ENCODE peak calls at places on chromosome X, in six cellular contexts. M, W, X, S, Z and J are unnamed samples.

GRCh38 chrX:17740137-17741122 is 3.1 kb downstream of the SCML1 start:
- DNase-seq in M (no peak), W (no peak), X (no peak), S (no peak), Z (no peak), J (no peak)

GRCh38 chrX:151816914-151817313 is 82.4 kb downstream of the CNGA2 start:
- DNase-seq in M (no peak), W (no peak), X (no peak), S (no peak), Z (no peak), J (no peak)

GRCh38 chrX:357693-358471 is 28.8 kb downstream of the PPP2R3B start:
- DNase-seq in M (no peak), W (peak), X (no peak), S (peak), Z (no peak), J (peak)

GRCh38 chrX:19746919-19747671 is 140.3 kb downstream of the SH3KBP1 start:
- DNase-seq in M (peak), W (no peak), X (no peak), S (no peak), Z (no peak), J (no peak)

GRCh38 chrX:30950391-30950790 is 61.3 kb upstream of the TAB3 start:
- DNase-seq in M (no peak), W (no peak), X (no peak), S (no peak), Z (no peak), J (no peak)

GRCh38 chrX:75968293-75968692 is 183.2 kb upstream of the MAGEE2 start:
- DNase-seq in M (peak), W (no peak), X (peak), S (no peak), Z (no peak), J (no peak)

GRCh38 chrX:39397561-39398200 is 596.4 kb downstream of the MID1IP1 start:
- DNase-seq in M (peak), W (no peak), X (no peak), S (no peak), Z (no peak), J (no peak)

GRCh38 chrX:18490816-18491215 is 65.4 kb downstream of the CDKL5 start:
- DNase-seq in M (no peak), W (no peak), X (peak), S (no peak), Z (no peak), J (peak)

GRCh38 chrX:31349515-31349914 is 277.7 kb upstream of the FTHL17 start:
- DNase-seq in M (no peak), W (no peak), X (no peak), S (no peak), Z (no peak), J (no peak)

GRCh38 chrX:120604359-120604782 is 470 bp downstream of the MCTS1 start:
- DNase-seq in M (no peak), W (peak), X (peak), S (no peak), Z (no peak), J (peak)

GRCh38 chrX:49155243-49155899 is 7.2 kb upstream of the MAGIX start:
- DNase-seq in M (peak), W (no peak), X (peak), S (no peak), Z (peak), J (peak)

GRCh38 chrX:112768563-112768962 is 72.1 kb downstream of the AMOT start:
- DNase-seq in M (no peak), W (no peak), X (no peak), S (no peak), Z (no peak), J (no peak)

GRCh38 chrX:56813318-56813837 is 84.3 kb downstream of the NBDY start:
- DNase-seq in M (no peak), W (peak), X (peak), S (no peak), Z (peak), J (peak)

GRCh38 chrX:24332868-24333267 is 19.0 kb upstream of the SUPT20HL2 start:
- DNase-seq in M (no peak), W (no peak), X (no peak), S (no peak), Z (no peak), J (peak)

GRCh38 chrX:103792916-103793540 is 16.4 kb downstream of the PLP1 start:
- DNase-seq in M (no peak), W (no peak), X (peak), S (no peak), Z (no peak), J (peak)

GRCh38 chrX:13440166-13440565 is 120.3 kb upstream of the ATXN3L start:
- DNase-seq in M (no peak), W (no peak), X (no peak), S (no peak), Z (no peak), J (no peak)

GRCh38 chrX:148422531-148422930 is 77.9 kb upstream of the AFF2 start:
- DNase-seq in M (no peak), W (no peak), X (no peak), S (no peak), Z (no peak), J (no peak)

GRCh38 chrX:15881498-15881897 is 26.9 kb upstream of the AP1S2 start:
- DNase-seq in M (no peak), W (no peak), X (no peak), S (no peak), Z (no peak), J (no peak)

GRCh38 chrX:148582353-148582752 is 81.9 kb downstream of the AFF2 start:
- DNase-seq in M (no peak), W (no peak), X (no peak), S (no peak), Z (no peak), J (no peak)

GRCh38 chrX:147875866-147876596 is 35.7 kb upstream of the FMR1 start:
- DNase-seq in M (no peak), W (no peak), X (peak), S (no peak), Z (no peak), J (no peak)

GRCh38 chrX:74277320-74277719 is 26.7 kb upstream of the ZCCHC13 start:
- DNase-seq in M (no peak), W (no peak), X (no peak), S (no peak), Z (no peak), J (no peak)

GRCh38 chrX:139909716-139910115 is 23.1 kb downstream of the ATP11C start:
- DNase-seq in M (no peak), W (no peak), X (no peak), S (no peak), Z (no peak), J (no peak)

GRCh38 chrX:120795301-120795700 is 80.4 kb downstream of the CT47B1 start:
- DNase-seq in M (no peak), W (no peak), X (no peak), S (no peak), Z (no peak), J (peak)

GRCh38 chrX:27976284-27976683 is 5.0 kb downstream of the DCAF8L1 start:
- DNase-seq in M (no peak), W (no peak), X (no peak), S (no peak), Z (no peak), J (no peak)

GRCh38 chrX:87525771-87526229 is 8.2 kb downstream of the KLHL4 start:
- DNase-seq in M (no peak), W (no peak), X (peak), S (no peak), Z (no peak), J (peak)

GRCh38 chrX:120732461-120732860 is 102.6 kb upstream of the C1GALT1C1 start:
- DNase-seq in M (no peak), W (no peak), X (no peak), S (no peak), Z (no peak), J (no peak)

GRCh38 chrX:130108647-130109428 is 1.5 kb downstream of the ELF4 start:
- DNase-seq in M (peak), W (peak), X (peak), S (peak), Z (no peak), J (no peak)

GRCh38 chrX:10199212-10199611 is 42.4 kb downstream of the CLCN4 start:
- DNase-seq in M (no peak), W (no peak), X (peak), S (no peak), Z (no peak), J (no peak)

GRCh38 chrX:155819966-155820491 is 61.1 kb upstream of the VAMP7 start:
- DNase-seq in M (peak), W (no peak), X (peak), S (no peak), Z (peak), J (peak)

GRCh38 chrX:71253253-71254091 is 468 bp downstream of the ZMYM3 start:
- DNase-seq in M (peak), W (peak), X (peak), S (no peak), Z (peak), J (peak)

GRCh38 chrX:34382416-34382815 is 250.3 kb upstream of the FAM47A start:
- DNase-seq in M (no peak), W (no peak), X (no peak), S (no peak), Z (peak), J (peak)

GRCh38 chrX:10119399-10119990 is 37.3 kb upstream of the CLCN4 start:
- DNase-seq in M (peak), W (peak), X (peak), S (no peak), Z (peak), J (peak)

GRCh38 chrX:18565727-18566126 is 106.2 kb downstream of the RS1 start:
- DNase-seq in M (no peak), W (no peak), X (no peak), S (no peak), Z (no peak), J (no peak)

GRCh38 chrX:68429216-68429615 is 4.1 kb downstream of the OPHN1 start:
- DNase-seq in M (no peak), W (no peak), X (peak), S (no peak), Z (no peak), J (peak)

GRCh38 chrX:10467793-10468192 is 152.6 kb downstream of the MID1 start:
- DNase-seq in M (no peak), W (no peak), X (no peak), S (no peak), Z (no peak), J (peak)

GRCh38 chrX:638482-639131 is 8.0 kb downstream of the SHOX start:
- DNase-seq in M (no peak), W (peak), X (no peak), S (no peak), Z (no peak), J (no peak)

GRCh38 chrX:111519215-111519614 is 7.8 kb downstream of the SERTM2 start:
- DNase-seq in M (peak), W (no peak), X (peak), S (no peak), Z (no peak), J (peak)

GRCh38 chrX:21004835-21005234 is 369.4 kb upstream of the CNKSR2 start:
- DNase-seq in M (no peak), W (no peak), X (peak), S (no peak), Z (no peak), J (no peak)

GRCh38 chrX:57900961-57901360 is 9.3 kb downstream of the ZXDA start:
- DNase-seq in M (no peak), W (no peak), X (peak), S (no peak), Z (no peak), J (peak)

DNA sequence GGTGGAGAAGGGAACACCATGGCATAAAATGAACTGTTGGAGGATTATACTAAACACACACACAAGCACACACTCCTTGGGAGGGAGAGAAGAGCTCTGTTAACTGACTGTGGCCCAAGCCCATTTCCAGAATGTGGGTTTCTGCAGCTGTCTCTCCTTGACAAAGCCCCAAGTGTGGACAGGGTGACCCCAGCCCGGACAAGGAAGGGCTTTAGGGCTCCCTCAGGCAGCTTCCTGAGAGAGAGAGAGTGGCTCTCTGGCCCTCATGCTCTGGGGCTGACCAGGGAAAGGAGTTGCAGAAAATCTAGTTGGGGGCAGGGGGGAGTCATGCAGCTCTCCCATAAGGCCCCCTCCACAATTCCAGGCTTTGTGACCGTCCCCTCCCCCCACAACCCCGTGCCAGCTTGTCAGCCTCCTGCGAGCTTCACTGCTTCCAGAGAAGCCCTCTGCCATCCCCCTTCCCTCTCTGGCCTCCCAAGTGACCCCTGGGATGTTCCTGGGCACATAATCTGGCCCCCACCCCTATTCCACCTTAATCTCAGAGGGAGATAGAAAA is 590 bp downstream of the ARHGEF9 start:
- DNase-seq in M (no peak), W (no peak), X (no peak), S (no peak), Z (no peak), J (no peak)
- H3K4me3 ChIP-seq in M (peak), W (peak), X (no peak), S (peak), Z (peak), J (peak)

GRCh38 chrX:41189156-41189555 is 103.9 kb downstream of the USP9X start:
- DNase-seq in M (no peak), W (no peak), X (no peak), S (no peak), Z (no peak), J (no peak)

GRCh38 chrX:41180194-41180902 is 95.1 kb downstream of the USP9X start:
- DNase-seq in M (peak), W (peak), X (peak), S (no peak), Z (peak), J (peak)

DNA sequence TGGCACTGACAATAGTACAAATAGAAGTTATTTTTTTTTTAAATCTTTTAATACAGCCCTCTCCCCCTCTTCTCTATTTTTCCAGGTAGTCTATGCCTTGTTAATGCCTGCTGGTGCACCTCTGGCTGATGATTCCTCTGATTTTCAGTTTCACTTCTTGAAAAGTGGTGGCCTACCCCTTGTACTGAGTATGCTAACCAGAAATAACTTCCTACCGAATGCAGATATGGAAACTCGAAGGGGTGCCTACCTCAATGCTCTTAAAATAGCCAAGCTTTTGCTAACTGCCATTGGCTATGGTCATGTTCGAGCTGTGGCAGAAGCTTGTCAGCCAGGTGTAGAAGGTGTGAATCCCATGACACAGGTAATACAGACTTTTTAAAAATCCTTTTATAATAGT is 99.1 kb downstream of the USP9X start:
- DNase-seq in M (no peak), W (no peak), X (no peak), S (no peak), Z (no peak), J (no peak)
- H3K4me3 ChIP-seq in M (no peak), W (no peak), X (no peak), S (no peak), Z (no peak), J (no peak)

DNA sequence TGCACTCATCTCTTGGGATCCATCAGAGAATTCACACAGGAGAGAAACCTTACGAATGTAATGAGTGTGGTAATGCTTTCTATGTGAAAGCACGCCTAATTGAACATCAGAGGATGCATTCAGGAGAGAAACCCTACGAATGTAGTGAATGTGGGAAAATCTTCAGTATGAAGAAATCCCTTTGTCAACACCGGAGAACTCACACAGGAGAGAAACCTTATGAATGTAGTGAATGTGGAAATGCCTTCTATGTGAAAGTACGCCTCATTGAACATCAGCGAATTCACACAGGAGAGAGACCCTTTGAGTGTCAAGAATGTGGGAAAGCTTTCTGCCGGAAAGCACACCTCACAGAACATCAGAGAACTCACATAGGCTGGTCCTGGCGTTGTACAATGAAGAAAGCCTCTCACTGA is 42.8 kb downstream of the ZNF157 start:
- DNase-seq in M (no peak), W (no peak), X (no peak), S (no peak), Z (no peak), J (no peak)
- H3K4me3 ChIP-seq in M (no peak), W (no peak), X (no peak), S (no peak), Z (no peak), J (no peak)

GRCh38 chrX:123184858-123185251 is 777 bp downstream of the GRIA3 start:
- DNase-seq in M (peak), W (no peak), X (no peak), S (no peak), Z (no peak), J (no peak)
- H3K4me3 ChIP-seq in M (peak), W (no peak), X (no peak), S (peak), Z (peak), J (peak)

DNA sequence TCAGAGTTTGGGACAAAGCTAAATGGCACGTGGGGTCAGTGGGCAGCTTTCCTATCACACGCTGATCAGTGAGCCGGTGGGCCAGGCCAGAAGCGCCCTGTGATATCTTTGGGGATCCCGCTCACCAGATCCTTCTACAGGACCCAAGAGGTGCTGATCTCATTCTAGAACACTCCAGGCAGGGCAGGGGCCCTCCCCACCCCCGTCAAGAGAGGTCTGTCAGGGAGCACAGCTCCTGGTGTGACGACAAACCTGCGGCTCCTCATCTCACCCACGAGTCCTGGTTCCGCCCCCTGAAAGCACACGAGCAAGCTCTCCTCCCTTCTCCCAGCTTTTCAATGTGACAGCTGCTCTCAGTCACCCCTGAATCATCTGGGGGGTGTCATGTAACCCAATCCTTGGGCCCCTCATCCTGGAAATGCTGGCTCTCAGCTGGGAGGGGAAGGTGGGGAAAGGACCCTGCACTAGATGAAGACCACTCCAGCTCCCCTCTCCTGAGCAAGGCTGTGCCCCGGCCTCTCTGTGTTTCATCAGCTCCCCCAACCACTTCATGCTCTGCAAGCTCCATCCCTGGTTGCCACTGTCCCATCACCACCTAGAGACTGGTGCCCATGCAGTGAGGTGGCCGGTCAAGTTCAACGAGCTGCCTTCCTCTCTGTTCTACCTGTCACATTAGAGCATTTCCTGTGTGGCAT is 4.6 kb downstream of the HCFC1 start:
- DNase-seq in M (no peak), W (no peak), X (no peak), S (peak), Z (no peak), J (no peak)
- H3K4me3 ChIP-seq in M (no peak), W (peak), X (no peak), S (no peak), Z (no peak), J (no peak)

GRCh38 chrX:137427061-137427778 is 138.7 kb upstream of the ZIC3 start:
- DNase-seq in M (peak), W (no peak), X (no peak), S (no peak), Z (no peak), J (no peak)
- H3K4me3 ChIP-seq in M (peak), W (peak), X (no peak), S (peak), Z (no peak), J (peak)